ENCODE peak calls at places on chromosomes 12 and 14, in nine cellular contexts. One of them, this sample, is unnamed.

GRCh38 chr12:59040651-59041050 is 120.3 kb upstream of the LRIG3 start:
- DNase-seq in WERI-Rb-1: no peak
- DNase-seq in heart right ventricle: no peak
- DNase-seq in OCI-LY7: no peak
- DNase-seq in activated CD4-positive, alpha-beta T cell treated with anti-CD3 and anti-CD28 coated beads, Interleukin-2, amount 10 ng/mL, durations not matched to agents 24 days and 14 days: no peak
- DNase-seq in NCI-H1417 treated with DMSO at 0.1 percent for 48 hours: no peak
- DNase-seq in foreskin fibroblast: peak
- DNase-seq in anterior cingulate cortex: no peak
- DNase-seq in GM10248: no peak
- DNase-seq in this sample: no peak

GRCh38 chr14:101055106-101055662 is 151.7 kb upstream of the RTL1 start:
- DNase-seq in WERI-Rb-1: no peak
- DNase-seq in heart right ventricle: no peak
- DNase-seq in OCI-LY7: no peak
- DNase-seq in activated CD4-positive, alpha-beta T cell treated with anti-CD3 and anti-CD28 coated beads, Interleukin-2, amount 10 ng/mL, durations not matched to agents 24 days and 14 days: no peak
- DNase-seq in NCI-H1417 treated with DMSO at 0.1 percent for 48 hours: no peak
- DNase-seq in foreskin fibroblast: no peak
- DNase-seq in anterior cingulate cortex: no peak
- DNase-seq in GM10248: no peak
- DNase-seq in this sample: no peak

GRCh38 chr12:13177373-13177772 is 19.2 kb upstream of the EMP1 start:
- DNase-seq in WERI-Rb-1: no peak
- DNase-seq in heart right ventricle: no peak
- DNase-seq in OCI-LY7: no peak
- DNase-seq in activated CD4-positive, alpha-beta T cell treated with anti-CD3 and anti-CD28 coated beads, Interleukin-2, amount 10 ng/mL, durations not matched to agents 24 days and 14 days: no peak
- DNase-seq in NCI-H1417 treated with DMSO at 0.1 percent for 48 hours: no peak
- DNase-seq in foreskin fibroblast: peak
- DNase-seq in anterior cingulate cortex: no peak
- DNase-seq in GM10248: no peak
- DNase-seq in this sample: no peak

GRCh38 chr12:132530451-132530850 is 40.5 kb downstream of the FBRSL1 start:
- DNase-seq in WERI-Rb-1: peak
- DNase-seq in heart right ventricle: no peak
- DNase-seq in OCI-LY7: no peak
- DNase-seq in activated CD4-positive, alpha-beta T cell treated with anti-CD3 and anti-CD28 coated beads, Interleukin-2, amount 10 ng/mL, durations not matched to agents 24 days and 14 days: no peak
- DNase-seq in NCI-H1417 treated with DMSO at 0.1 percent for 48 hours: no peak
- DNase-seq in foreskin fibroblast: no peak
- DNase-seq in anterior cingulate cortex: no peak
- DNase-seq in GM10248: no peak
- DNase-seq in this sample: no peak

GRCh38 chr14:73049428-73049827 is 8.9 kb upstream of the RBM25 start:
- DNase-seq in WERI-Rb-1: peak
- DNase-seq in heart right ventricle: no peak
- DNase-seq in OCI-LY7: no peak
- DNase-seq in activated CD4-positive, alpha-beta T cell treated with anti-CD3 and anti-CD28 coated beads, Interleukin-2, amount 10 ng/mL, durations not matched to agents 24 days and 14 days: no peak
- DNase-seq in NCI-H1417 treated with DMSO at 0.1 percent for 48 hours: no peak
- DNase-seq in foreskin fibroblast: peak
- DNase-seq in anterior cingulate cortex: no peak
- DNase-seq in GM10248: no peak
- DNase-seq in this sample: no peak

GRCh38 chr12:113320401-113320800 is 14.5 kb downstream of the SLC8B1 start:
- DNase-seq in WERI-Rb-1: no peak
- DNase-seq in heart right ventricle: no peak
- DNase-seq in OCI-LY7: no peak
- DNase-seq in activated CD4-positive, alpha-beta T cell treated with anti-CD3 and anti-CD28 coated beads, Interleukin-2, amount 10 ng/mL, durations not matched to agents 24 days and 14 days: no peak
- DNase-seq in NCI-H1417 treated with DMSO at 0.1 percent for 48 hours: no peak
- DNase-seq in foreskin fibroblast: no peak
- DNase-seq in anterior cingulate cortex: no peak
- DNase-seq in GM10248: no peak
- DNase-seq in this sample: no peak

GRCh38 chr12:51591020-51591901 is at the start of gene SCN8A:
- DNase-seq in WERI-Rb-1: peak
- DNase-seq in heart right ventricle: peak
- DNase-seq in OCI-LY7: peak
- DNase-seq in activated CD4-positive, alpha-beta T cell treated with anti-CD3 and anti-CD28 coated beads, Interleukin-2, amount 10 ng/mL, durations not matched to agents 24 days and 14 days: peak
- DNase-seq in NCI-H1417 treated with DMSO at 0.1 percent for 48 hours: peak
- DNase-seq in foreskin fibroblast: peak
- DNase-seq in anterior cingulate cortex: peak
- DNase-seq in GM10248: peak
- DNase-seq in this sample: peak

GRCh38 chr12:68378859-68379628 is 46.9 kb upstream of the MDM1 start:
- DNase-seq in WERI-Rb-1: no peak
- DNase-seq in heart right ventricle: no peak
- DNase-seq in OCI-LY7: no peak
- DNase-seq in activated CD4-positive, alpha-beta T cell treated with anti-CD3 and anti-CD28 coated beads, Interleukin-2, amount 10 ng/mL, durations not matched to agents 24 days and 14 days: no peak
- DNase-seq in NCI-H1417 treated with DMSO at 0.1 percent for 48 hours: no peak
- DNase-seq in foreskin fibroblast: peak
- DNase-seq in anterior cingulate cortex: no peak
- DNase-seq in GM10248: no peak
- DNase-seq in this sample: no peak

GRCh38 chr14:103313704-103314103 is 20.3 kb upstream of the EIF5 start:
- DNase-seq in WERI-Rb-1: no peak
- DNase-seq in heart right ventricle: no peak
- DNase-seq in OCI-LY7: no peak
- DNase-seq in activated CD4-positive, alpha-beta T cell treated with anti-CD3 and anti-CD28 coated beads, Interleukin-2, amount 10 ng/mL, durations not matched to agents 24 days and 14 days: no peak
- DNase-seq in NCI-H1417 treated with DMSO at 0.1 percent for 48 hours: no peak
- DNase-seq in foreskin fibroblast: no peak
- DNase-seq in anterior cingulate cortex: no peak
- DNase-seq in GM10248: no peak
- DNase-seq in this sample: no peak

GRCh38 chr12:55072093-55072492 is 52.3 kb downstream of the NEUROD4 start:
- DNase-seq in WERI-Rb-1: peak
- DNase-seq in heart right ventricle: peak
- DNase-seq in OCI-LY7: peak
- DNase-seq in activated CD4-positive, alpha-beta T cell treated with anti-CD3 and anti-CD28 coated beads, Interleukin-2, amount 10 ng/mL, durations not matched to agents 24 days and 14 days: peak
- DNase-seq in NCI-H1417 treated with DMSO at 0.1 percent for 48 hours: no peak
- DNase-seq in foreskin fibroblast: peak
- DNase-seq in anterior cingulate cortex: no peak
- DNase-seq in GM10248: peak
- DNase-seq in this sample: peak

GRCh38 chr12:10111451-10111850 is 12.7 kb upstream of the CLEC1A start:
- DNase-seq in WERI-Rb-1: no peak
- DNase-seq in heart right ventricle: no peak
- DNase-seq in OCI-LY7: no peak
- DNase-seq in activated CD4-positive, alpha-beta T cell treated with anti-CD3 and anti-CD28 coated beads, Interleukin-2, amount 10 ng/mL, durations not matched to agents 24 days and 14 days: no peak
- DNase-seq in NCI-H1417 treated with DMSO at 0.1 percent for 48 hours: no peak
- DNase-seq in foreskin fibroblast: no peak
- DNase-seq in anterior cingulate cortex: no peak
- DNase-seq in GM10248: no peak
- DNase-seq in this sample: no peak

GRCh38 chr14:102371361-102371760 is 8.6 kb downstream of the TECPR2 start:
- DNase-seq in WERI-Rb-1: no peak
- DNase-seq in heart right ventricle: no peak
- DNase-seq in OCI-LY7: no peak
- DNase-seq in activated CD4-positive, alpha-beta T cell treated with anti-CD3 and anti-CD28 coated beads, Interleukin-2, amount 10 ng/mL, durations not matched to agents 24 days and 14 days: no peak
- DNase-seq in NCI-H1417 treated with DMSO at 0.1 percent for 48 hours: no peak
- DNase-seq in foreskin fibroblast: peak
- DNase-seq in anterior cingulate cortex: no peak
- DNase-seq in GM10248: no peak
- DNase-seq in this sample: no peak

GRCh38 chr14:93315575-93315974 is 17.3 kb downstream of the BTBD7 start:
- DNase-seq in WERI-Rb-1: no peak
- DNase-seq in heart right ventricle: no peak
- DNase-seq in OCI-LY7: no peak
- DNase-seq in activated CD4-positive, alpha-beta T cell treated with anti-CD3 and anti-CD28 coated beads, Interleukin-2, amount 10 ng/mL, durations not matched to agents 24 days and 14 days: no peak
- DNase-seq in NCI-H1417 treated with DMSO at 0.1 percent for 48 hours: no peak
- DNase-seq in foreskin fibroblast: no peak
- DNase-seq in anterior cingulate cortex: no peak
- DNase-seq in GM10248: no peak
- DNase-seq in this sample: no peak

GRCh38 chr12:67911293-67911637 is 78.0 kb upstream of the IFNG-AS1 start:
- DNase-seq in WERI-Rb-1: no peak
- DNase-seq in heart right ventricle: peak
- DNase-seq in OCI-LY7: no peak
- DNase-seq in activated CD4-positive, alpha-beta T cell treated with anti-CD3 and anti-CD28 coated beads, Interleukin-2, amount 10 ng/mL, durations not matched to agents 24 days and 14 days: peak
- DNase-seq in NCI-H1417 treated with DMSO at 0.1 percent for 48 hours: no peak
- DNase-seq in foreskin fibroblast: no peak
- DNase-seq in anterior cingulate cortex: no peak
- DNase-seq in GM10248: no peak
- DNase-seq in this sample: no peak

GRCh38 chr12:57151741-57152407 is 4.5 kb upstream of the LRP1-AS start:
- DNase-seq in WERI-Rb-1: no peak
- DNase-seq in heart right ventricle: peak
- DNase-seq in OCI-LY7: no peak
- DNase-seq in activated CD4-positive, alpha-beta T cell treated with anti-CD3 and anti-CD28 coated beads, Interleukin-2, amount 10 ng/mL, durations not matched to agents 24 days and 14 days: no peak
- DNase-seq in NCI-H1417 treated with DMSO at 0.1 percent for 48 hours: no peak
- DNase-seq in foreskin fibroblast: peak
- DNase-seq in anterior cingulate cortex: peak
- DNase-seq in GM10248: no peak
- DNase-seq in this sample: no peak

GRCh38 chr14:98946995-98947394 is 325.0 kb downstream of the BCL11B start:
- DNase-seq in WERI-Rb-1: no peak
- DNase-seq in heart right ventricle: peak
- DNase-seq in OCI-LY7: no peak
- DNase-seq in activated CD4-positive, alpha-beta T cell treated with anti-CD3 and anti-CD28 coated beads, Interleukin-2, amount 10 ng/mL, durations not matched to agents 24 days and 14 days: no peak
- DNase-seq in NCI-H1417 treated with DMSO at 0.1 percent for 48 hours: no peak
- DNase-seq in foreskin fibroblast: no peak
- DNase-seq in anterior cingulate cortex: no peak
- DNase-seq in GM10248: no peak
- DNase-seq in this sample: no peak

GRCh38 chr12:23949212-23950010 is at the start of gene SOX5:
- DNase-seq in WERI-Rb-1: peak
- DNase-seq in heart right ventricle: peak
- DNase-seq in OCI-LY7: no peak
- DNase-seq in activated CD4-positive, alpha-beta T cell treated with anti-CD3 and anti-CD28 coated beads, Interleukin-2, amount 10 ng/mL, durations not matched to agents 24 days and 14 days: no peak
- DNase-seq in NCI-H1417 treated with DMSO at 0.1 percent for 48 hours: no peak
- DNase-seq in foreskin fibroblast: no peak
- DNase-seq in anterior cingulate cortex: peak
- DNase-seq in GM10248: no peak
- DNase-seq in this sample: no peak

This sample was measured in GM06990.